ENCODE peak calls at places on chromosomes 12 and 14, in six cellular contexts. V, R, J, X, F and D are unnamed samples.
A peak's percentile ranks its signal among the peaks of the same experiment; 100 is the strongest.

GRCh38 chr14:106372870-106373657 is 846.7 kb downstream of the TMEM121 start:
- DNase-seq in J (peak; percentile 51), V (peak; percentile 12), F (peak; percentile 64), R (no peak), X (peak; percentile 94), D (peak; percentile 25)

GRCh38 chr14:92655372-92655771 is 93.1 kb downstream of the LGMN start:
- DNase-seq in X (no peak), F (no peak), J (no peak), V (no peak), R (no peak), D (no peak)

GRCh38 chr12:118544569-118544968 is 168.2 kb downstream of the SUDS3 start:
- DNase-seq in R (peak; percentile 4), X (no peak), J (peak; percentile 85), F (no peak), V (no peak), D (no peak)

GRCh38 chr12:48810817-48811453 is 7.4 kb upstream of the CACNB3 start:
- DNase-seq in R (peak; percentile 47), V (no peak), X (peak; percentile 53), F (no peak), J (peak; percentile 65), D (no peak)

GRCh38 chr14:65432361-65432948 is 19.9 kb downstream of the FUT8 start:
- DNase-seq in X (no peak), R (no peak), V (no peak), F (no peak), J (peak; percentile 44), D (no peak)

GRCh38 chr14:105899657-105900397 is 373.4 kb downstream of the TMEM121 start:
- DNase-seq in V (no peak), X (no peak), J (no peak), F (no peak), R (no peak), D (no peak)

GRCh38 chr12:91316825-91317224 is 134.2 kb upstream of the DCN start:
- DNase-seq in J (no peak), V (no peak), R (no peak), F (no peak), X (no peak), D (no peak)

GRCh38 chr12:44603701-44604100 is 272.4 kb downstream of the NELL2 start:
- DNase-seq in F (no peak), R (no peak), X (no peak), J (no peak), V (no peak), D (no peak)

GRCh38 chr12:94621662-94622359 is 28.5 kb downstream of the TMCC3 start:
- DNase-seq in V (no peak), X (peak; percentile 82), R (peak; percentile 99), F (no peak), J (peak; percentile 98), D (no peak)

GRCh38 chr12:68240975-68241374 is 12.4 kb downstream of the IL22 start:
- DNase-seq in X (peak; percentile 89), F (no peak), V (no peak), J (peak; percentile 6), R (peak; percentile 25), D (no peak)

GRCh38 chr14:70096866-70097265 is 91.9 kb downstream of the SLC8A3 start:
- DNase-seq in J (peak; percentile 11), V (no peak), F (no peak), R (no peak), X (no peak), D (no peak)

GRCh38 chr12:65100140-65100539 is 21.0 kb downstream of the WIF1 start:
- DNase-seq in R (no peak), J (no peak), F (no peak), V (no peak), X (peak; percentile 5), D (no peak)

GRCh38 chr12:70246580-70246979 is 3.3 kb downstream of the CNOT2 start:
- DNase-seq in F (no peak), R (peak; percentile 12), V (no peak), X (no peak), J (peak; percentile 8), D (no peak)

GRCh38 chr14:100882026-100882967 is 21.2 kb downstream of the RTL1 start:
- DNase-seq in F (no peak), V (no peak), X (no peak), R (no peak), J (no peak), D (no peak)

GRCh38 chr14:20630340-20631022 is 11.0 kb downstream of the OR6S1 start:
- DNase-seq in J (peak; percentile 89), R (peak; percentile 73), V (peak; percentile 15), F (peak; percentile 23), X (peak; percentile 76), D (no peak)

GRCh38 chr12:22100952-22101748 is 55.1 kb downstream of the CMAS start:
- DNase-seq in V (peak; percentile 46), X (peak; percentile 80), R (peak; percentile 73), F (peak; percentile 2), J (peak; percentile 52), D (no peak)

GRCh38 chr12:86675197-86675596 is 419.0 kb upstream of the MGAT4C start:
- DNase-seq in R (no peak), X (no peak), V (no peak), J (no peak), F (no peak), D (no peak)

GRCh38 chr12:41485203-41485602 is 297.1 kb downstream of the PDZRN4 start:
- DNase-seq in V (no peak), J (peak; percentile 36), F (no peak), R (peak; percentile 9), X (no peak), D (no peak)

GRCh38 chr12:96026331-96026730 is 9.1 kb downstream of the LTA4H start:
- DNase-seq in J (no peak), F (no peak), R (no peak), V (no peak), X (no peak), D (no peak)

GRCh38 chr12:51507188-51507587 is 82.6 kb downstream of the SLC4A8 start:
- DNase-seq in F (no peak), X (no peak), R (no peak), V (no peak), J (no peak), D (no peak)